ENCODE peak calls at places on chromosome 21, in seven cellular contexts. H, F, D, I, E, R and W are unnamed samples. For H3K9me3, the result is how much of the 10 kb centered on the place peaks cover.

GRCh38 chr21:38327984-38328383 is 71.2 kb downstream of the KCNJ15 start:
- DNase-seq in H (no peak), F (no peak), D (no peak), I (no peak), E (no peak), R (no peak), W (no peak)

GRCh38 chr21:40706806-40707205 is 140.2 kb downstream of the DSCAM start:
- DNase-seq in H (no peak), F (no peak), D (no peak), I (no peak), E (no peak), R (no peak), W (no peak)

GRCh38 chr21:16420086-16420724 is 690.4 kb downstream of the USP25 start:
- DNase-seq in H (no peak), F (no peak), D (no peak), I (no peak), E (peak), R (no peak), W (no peak)

GRCh38 chr21:41289431-41289830 is 27.2 kb upstream of the FAM3B start:
- DNase-seq in H (no peak), F (no peak), D (no peak), I (no peak), E (no peak), R (no peak), W (peak)

GRCh38 chr21:21688877-21689276 is 690.7 kb downstream of the NCAM2 start:
- DNase-seq in H (no peak), F (no peak), D (no peak), I (no peak), E (peak), R (no peak), W (peak)

GRCh38 chr21:28333455-28334108 is 659.1 kb downstream of the LTN1 start:
- DNase-seq in H (no peak), F (no peak), D (peak), I (no peak), E (no peak), R (no peak), W (no peak)

GRCh38 chr21:43851593-43851992 is 13.4 kb upstream of the AGPAT3 start:
- DNase-seq in H (no peak), F (no peak), D (no peak), I (no peak), E (no peak), R (no peak), W (no peak)

GRCh38 chr21:14603202-14603601 is 57.1 kb upstream of the SAMSN1 start:
- DNase-seq in H (no peak), F (no peak), D (no peak), I (no peak), E (no peak), R (no peak), W (no peak)

GRCh38 chr21:43644609-43645008 is 14.7 kb downstream of the HSF2BP start:
- DNase-seq in H (no peak), F (no peak), D (no peak), I (no peak), E (peak), R (no peak), W (no peak)

GRCh38 chr21:16047857-16048256 is 318.1 kb downstream of the USP25 start:
- DNase-seq in H (no peak), F (no peak), D (peak), I (no peak), E (no peak), R (no peak), W (no peak)

GRCh38 chr21:14947613-14948160 is 117.1 kb downstream of the NRIP1 start:
- DNase-seq in H (no peak), F (no peak), D (no peak), I (no peak), E (no peak), R (no peak), W (no peak)

GRCh38 chr21:14842641-14843040 is 222.2 kb downstream of the NRIP1 start:
- DNase-seq in H (no peak), F (no peak), D (no peak), I (no peak), E (no peak), R (no peak), W (no peak)

GRCh38 chr21:22343721-22344120 is 1345.5 kb downstream of the NCAM2 start:
- DNase-seq in H (no peak), F (no peak), D (no peak), I (no peak), E (no peak), R (no peak), W (no peak)

GRCh38 chr21:16078382-16078781 is 348.6 kb downstream of the USP25 start:
- DNase-seq in H (no peak), F (no peak), D (no peak), I (no peak), E (no peak), R (no peak), W (no peak)

GRCh38 chr21:33644383-33645074 is 2.2 kb downstream of the ITSN1 start:
- DNase-seq in H (no peak), F (no peak), D (no peak), I (no peak), E (peak), R (no peak), W (no peak)

GRCh38 chr21:14736162-14736561 is 190.0 kb upstream of the SAMSN1 start:
- DNase-seq in H (no peak), F (no peak), D (no peak), I (no peak), E (no peak), R (no peak), W (no peak)

GRCh38 chr21:40548134-40548533 is 298.8 kb downstream of the DSCAM start:
- DNase-seq in H (no peak), F (no peak), D (no peak), I (no peak), E (no peak), R (no peak), W (no peak)

GRCh38 chr21:40507978-40508377 is 339.0 kb downstream of the DSCAM start:
- DNase-seq in H (no peak), F (no peak), D (no peak), I (no peak), E (no peak), R (no peak), W (no peak)

GRCh38 chr21:29130234-29130993 is at the start of gene MAP3K7CL:
- DNase-seq in H (no peak), F (peak), D (peak), I (no peak), E (peak), R (no peak), W (no peak)

GRCh38 chr21:43716376-43717165 is 2.4 kb upstream of the PDXK start:
- DNase-seq in H (no peak), F (no peak), D (no peak), I (no peak), E (no peak), R (no peak), W (no peak)

GRCh38 chr21:46194374-46195334 is 10.4 kb upstream of the SPATC1L start:
- DNase-seq in H (peak), F (peak), D (no peak), I (no peak), E (peak), R (no peak), W (no peak)
- H3K4me3 ChIP-seq in H (no peak), F (no peak), D (no peak), I (no peak), E (no peak), R (no peak), W (no peak)

GRCh38 chr21:34844924-34845238 is 176.1 kb downstream of the CLIC6 start:
- DNase-seq in H (no peak), F (no peak), D (no peak), I (no peak), E (no peak), R (no peak), W (no peak)

GRCh38 chr21:34844033-34844923 is 175.5 kb downstream of the CLIC6 start:
- DNase-seq in H (no peak), F (no peak), D (no peak), I (no peak), E (peak), R (no peak), W (no peak)

GRCh38 chr21:34846214-34846575 is 177.4 kb downstream of the CLIC6 start:
- DNase-seq in H (no peak), F (no peak), D (no peak), I (no peak), E (no peak), R (no peak), W (no peak)

GRCh38 chr21:34846601-34847112 is 177.9 kb downstream of the CLIC6 start:
- DNase-seq in H (no peak), F (peak), D (peak), I (peak), E (no peak), R (no peak), W (no peak)

GRCh38 chr21:34845521-34846213 is 176.9 kb downstream of the CLIC6 start:
- DNase-seq in H (no peak), F (no peak), D (peak), I (peak), E (no peak), R (no peak), W (no peak)
- H3K27ac ChIP-seq in H (no peak), F (peak), D (peak), I (peak), E (peak), R (no peak), W (no peak)

DNA sequence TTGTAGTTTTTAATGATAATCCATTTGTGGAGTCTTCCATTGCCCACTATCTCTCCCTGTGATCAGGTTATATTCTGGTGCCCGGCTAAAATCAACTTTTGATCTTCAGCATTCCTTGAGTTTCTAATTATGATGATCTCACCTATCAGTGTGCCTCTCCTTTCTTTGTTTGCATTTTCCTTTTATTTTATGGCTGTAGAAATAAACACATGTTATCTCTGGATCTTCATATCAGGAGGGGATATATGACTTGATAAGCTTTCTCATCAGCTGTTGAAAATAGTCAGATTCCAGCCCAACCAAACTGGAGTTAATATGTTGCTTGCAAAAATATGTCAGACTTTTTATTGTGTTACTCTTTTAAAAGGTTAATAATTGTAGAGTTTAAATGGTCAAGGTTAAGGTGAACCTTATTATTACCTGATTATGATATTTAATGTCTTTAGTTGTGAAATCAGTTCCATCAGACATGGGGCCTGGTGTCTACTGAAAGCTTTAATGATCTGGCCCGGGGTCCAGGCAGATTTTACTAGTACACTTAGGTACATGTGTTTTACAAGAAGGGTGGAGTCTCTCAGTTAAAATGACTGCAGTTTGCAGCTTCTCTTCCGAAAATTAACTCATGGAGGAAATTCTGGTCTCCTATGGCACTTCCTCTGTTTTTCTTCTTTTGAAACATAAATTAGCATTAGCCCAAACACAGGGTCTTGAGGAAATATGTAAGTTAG is 12.8 kb downstream of the KRTAP24-1 start:
- DNase-seq in H (no peak), F (no peak), D (no peak), I (no peak), E (no peak), R (no peak), W (no peak)
- H3K9me3 ChIP-seq in H (under half), F (under half), D (under half), I (under half), E (under half), R (under half), W (under half)

GRCh38 chr21:45644041-45644906 is 749 bp downstream of the PCBP3 start:
- DNase-seq in H (no peak), F (no peak), D (no peak), I (no peak), E (no peak), R (no peak), W (no peak)
- H3K4me3 ChIP-seq in H (no peak), F (peak), D (peak), I (peak), E (no peak), R (no peak), W (peak)

GRCh38 chr21:44938976-44939531 is 775 bp upstream of the SLX9 start:
- DNase-seq in H (no peak), F (no peak), D (no peak), I (no peak), E (no peak), R (no peak), W (no peak)
- H3K27ac ChIP-seq in H (peak), F (peak), D (no peak), I (no peak), E (peak), R (peak), W (no peak)

GRCh38 chr21:32350211-32350980 is 42.4 kb downstream of the URB1 start:
- DNase-seq in H (no peak), F (no peak), D (no peak), I (no peak), E (no peak), R (no peak), W (no peak)

GRCh38 chr21:32351428-32351827 is 41.4 kb downstream of the URB1 start:
- DNase-seq in H (no peak), F (no peak), D (no peak), I (no peak), E (no peak), R (no peak), W (no peak)

GRCh38 chr21:32352556-32352955 is 40.3 kb downstream of the URB1 start:
- DNase-seq in H (peak), F (no peak), D (no peak), I (no peak), E (no peak), R (no peak), W (no peak)

GRCh38 chr21:32349333-32349944 is 43.4 kb downstream of the URB1 start:
- DNase-seq in H (peak), F (no peak), D (no peak), I (no peak), E (no peak), R (no peak), W (no peak)

DNA sequence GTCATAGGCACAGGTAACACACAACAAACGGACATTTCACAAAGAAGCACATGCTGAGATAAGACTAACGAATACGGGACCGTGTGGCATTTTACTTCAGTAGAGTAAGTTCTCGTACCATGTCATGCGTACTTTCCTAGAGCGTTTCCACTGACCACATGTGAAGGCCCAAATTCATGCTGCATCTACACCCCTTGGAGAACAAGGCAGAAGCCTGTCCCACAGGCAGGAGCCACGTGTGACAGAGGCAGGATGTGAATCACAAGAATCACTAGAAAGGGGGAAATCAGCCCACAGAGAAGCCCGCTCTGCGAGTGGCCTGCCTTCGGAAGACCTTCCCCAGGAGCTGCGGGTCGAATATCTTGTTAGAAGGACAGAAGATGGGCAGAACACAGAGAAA is 41.8 kb downstream of the URB1 start:
- DNase-seq in H (no peak), F (no peak), D (no peak), I (no peak), E (no peak), R (no peak), W (no peak)
- H3K9me3 ChIP-seq in H (under half), F (under half), D (under half), I (under half), E (under half), R (under half), W (under half)

DNA sequence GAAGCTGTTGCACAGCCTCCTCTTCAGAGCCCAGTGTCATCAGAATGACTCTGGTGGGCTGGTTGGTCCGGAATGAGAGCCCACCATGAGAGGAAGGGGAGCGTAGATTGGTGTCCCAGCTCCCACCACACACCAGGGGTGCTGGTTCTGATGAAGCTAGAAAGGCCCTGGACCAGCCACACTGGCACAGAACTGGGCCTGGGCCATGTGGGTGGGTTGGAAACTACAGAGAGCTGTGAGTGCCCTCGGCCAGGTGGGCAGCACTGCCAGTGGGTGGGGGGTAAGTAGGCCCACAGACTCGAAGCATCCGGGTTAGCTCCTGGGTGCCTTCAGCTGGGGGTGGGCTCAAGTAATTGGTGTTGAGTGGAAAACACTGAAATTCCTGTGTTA is 11.6 kb upstream of the TFF1 start:
- DNase-seq in H (no peak), F (no peak), D (no peak), I (no peak), E (no peak), R (no peak), W (no peak)
- H3K4me3 ChIP-seq in H (no peak), F (no peak), D (no peak), I (no peak), E (no peak), R (no peak), W (no peak)

DNA sequence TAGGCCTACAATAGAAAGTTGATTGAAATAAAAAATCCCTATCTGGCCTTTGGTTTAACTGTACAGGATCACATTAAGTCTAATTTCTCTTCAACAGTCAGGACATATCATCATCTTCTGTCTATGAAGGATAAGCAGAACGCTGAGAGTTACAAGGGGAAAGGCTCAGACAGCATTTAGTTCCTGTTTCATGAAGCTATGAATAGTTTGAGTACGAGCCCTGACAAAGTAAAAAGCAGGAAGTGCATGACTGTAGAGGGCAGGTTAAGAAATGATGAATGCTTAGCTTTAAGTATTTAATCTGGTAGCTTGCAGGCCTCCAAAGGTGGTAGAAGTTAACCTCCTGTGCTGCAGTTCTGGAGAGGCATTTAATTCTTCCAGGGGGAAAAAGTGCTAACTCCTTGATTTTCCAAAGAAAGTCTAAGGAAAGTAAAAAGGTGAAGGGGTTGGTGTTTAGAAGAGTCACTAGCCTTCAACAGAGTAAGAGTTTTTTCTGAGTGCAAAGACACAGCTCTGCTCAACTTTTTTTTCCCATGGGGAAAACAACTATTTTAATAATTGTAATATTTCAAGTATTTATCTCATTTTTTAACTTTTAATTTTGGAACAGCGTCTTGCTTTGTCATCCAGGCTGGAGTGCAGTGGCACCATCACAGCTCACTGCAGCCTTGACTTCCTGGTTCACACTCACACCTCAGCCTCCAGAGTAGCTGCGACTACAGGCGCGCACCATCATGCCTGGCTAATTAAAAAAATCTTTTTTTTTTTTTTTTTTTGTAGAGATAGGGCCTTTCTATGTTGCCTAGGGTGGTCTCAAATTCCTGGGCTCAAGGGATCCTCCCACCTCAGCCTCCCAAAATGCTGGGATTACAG is 202.8 kb downstream of the APP start:
- DNase-seq in H (no peak), F (no peak), D (no peak), I (no peak), E (no peak), R (no peak), W (no peak)
- H3K27ac ChIP-seq in H (no peak), F (peak), D (no peak), I (no peak), E (peak), R (peak), W (no peak)

GRCh38 chr21:27326293-27326692 is 359.4 kb upstream of the ADAMTS5 start:
- DNase-seq in H (no peak), F (no peak), D (no peak), I (no peak), E (no peak), R (no peak), W (no peak)
- H3K9me3 ChIP-seq in H (under half), F (under half), D (under half), I (under half), E (under half), R (under half), W (under half)

GRCh38 chr21:37219766-37220432 is 47.2 kb downstream of the VPS26C start:
- DNase-seq in H (no peak), F (no peak), D (no peak), I (no peak), E (no peak), R (peak), W (no peak)

GRCh38 chr21:37224861-37225260 is 42.3 kb downstream of the VPS26C start:
- DNase-seq in H (no peak), F (no peak), D (no peak), I (no peak), E (no peak), R (no peak), W (no peak)

GRCh38 chr21:37220981-37221664 is 46.0 kb downstream of the VPS26C start:
- DNase-seq in H (peak), F (peak), D (peak), I (peak), E (peak), R (peak), W (peak)

GRCh38 chr21:37223804-37224345 is 43.3 kb downstream of the VPS26C start:
- DNase-seq in H (no peak), F (no peak), D (no peak), I (no peak), E (no peak), R (no peak), W (no peak)

DNA sequence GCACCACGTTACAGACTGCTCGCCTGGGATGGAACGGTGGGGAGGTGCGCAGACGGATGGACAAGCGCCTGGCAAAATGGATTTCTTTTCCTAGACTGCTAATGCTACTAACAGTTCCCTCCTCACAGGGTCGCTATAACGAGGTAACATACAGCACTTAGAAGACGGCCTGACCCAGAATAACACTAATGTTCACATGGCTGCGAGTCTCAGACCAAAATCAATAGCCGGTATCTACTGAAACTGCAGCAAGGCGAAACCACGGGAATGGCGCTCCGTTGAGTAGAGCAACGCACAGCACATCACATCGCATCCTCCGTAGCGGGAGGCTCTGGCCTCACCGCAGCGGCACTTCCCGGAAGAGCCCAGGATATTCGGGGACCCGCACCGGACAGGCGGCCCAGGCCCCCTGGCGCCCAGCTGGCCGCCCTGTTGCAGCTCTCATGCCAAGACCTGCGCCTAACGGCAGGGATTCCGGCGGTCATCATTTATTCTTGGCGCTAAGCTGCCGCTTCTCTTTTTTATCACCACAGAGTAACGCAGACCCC is 46.6 kb downstream of the VPS26C start:
- DNase-seq in H (no peak), F (no peak), D (no peak), I (no peak), E (peak), R (peak), W (no peak)
- H3K4me3 ChIP-seq in H (peak), F (peak), D (peak), I (peak), E (peak), R (peak), W (peak)